ENCODE peak calls at places on chromosomes 5 and 9, in ten cellular contexts. L is right cardiac atrium; J is CD4-positive, CD25-positive, alpha-beta regulatory T cell; S is cardiac muscle cell; F is CD8-positive, alpha-beta T cell; G is mammary epithelial cell; O is esophagus squamous epithelium; T is upper lobe of right lung; Z is left ventricle myocardium inferior; Q is keratinocyte. V is an unnamed sample.

GRCh38 chr5:176394881-176395675 is 6.5 kb downstream of the HIGD2A start:
- DNase-seq in O (no peak), F (no peak), Z (peak; percentile 69), Q (no peak), J (no peak), S (peak; percentile 80), G (no peak), L (peak; percentile 86), T (no peak), V (no peak)

GRCh38 chr5:66989286-66989685 is 207.3 kb downstream of the CD180 start:
- DNase-seq in Q (no peak), F (no peak), J (no peak), G (peak; percentile 95), O (no peak), T (no peak), L (no peak), Z (no peak), S (peak; percentile 47), V (no peak)

GRCh38 chr5:145350501-145350900 is 484.6 kb downstream of the PRELID2 start:
- DNase-seq in L (no peak), J (no peak), F (no peak), Z (no peak), O (no peak), S (no peak), G (peak; percentile 78), Q (peak; percentile 81), T (no peak), V (no peak)

GRCh38 chr5:157085930-157086329 is 22.9 kb downstream of the HAVCR2 start:
- DNase-seq in Z (no peak), J (no peak), L (no peak), F (no peak), O (no peak), G (no peak), Q (no peak), S (no peak), T (no peak), V (no peak)

GRCh38 chr5:11130111-11130510 is 369.1 kb upstream of the DAP start:
- DNase-seq in Q (no peak), F (no peak), J (no peak), S (no peak), T (no peak), O (no peak), L (no peak), Z (no peak), G (no peak), V (no peak)

GRCh38 chr5:154771383-154771901 is 16.3 kb downstream of the LARP1 start:
- DNase-seq in T (no peak), O (no peak), F (no peak), L (peak; percentile 77), G (peak; percentile 29), Q (no peak), J (no peak), Z (no peak), S (peak; percentile 11), V (no peak)

GRCh38 chr5:122770479-122770878 is 4.4 kb upstream of the SNX2 start:
- DNase-seq in Q (no peak), G (peak; percentile 33), T (no peak), S (no peak), L (no peak), J (no peak), O (no peak), F (no peak), Z (no peak), V (no peak)

GRCh38 chr9:120423812-120424211 is 156.2 kb downstream of the CDK5RAP2 start:
- DNase-seq in S (no peak), F (no peak), T (no peak), G (no peak), Q (no peak), Z (no peak), J (no peak), L (no peak), O (no peak), V (no peak)

GRCh38 chr5:141343953-141344463 is 379 bp downstream of the PCDHGA3 start:
- DNase-seq in O (no peak), L (no peak), J (no peak), T (no peak), G (no peak), F (no peak), Z (no peak), S (no peak), Q (no peak), V (no peak)

GRCh38 chr5:99949969-99950524 is 585.1 kb upstream of the FAM174A start:
- DNase-seq in Q (no peak), O (no peak), F (no peak), S (no peak), J (no peak), G (no peak), L (no peak), T (peak; percentile 36), Z (no peak), V (no peak)

GRCh38 chr5:72255237-72255636 is 64.8 kb downstream of the MRPS27 start:
- DNase-seq in G (no peak), Q (no peak), O (no peak), Z (no peak), S (no peak), L (no peak), J (no peak), F (no peak), T (no peak), V (no peak)

GRCh38 chr5:109328626-109329025 is 81.1 kb downstream of the PJA2 start:
- DNase-seq in L (no peak), T (no peak), Q (no peak), S (no peak), F (no peak), Z (no peak), G (peak; percentile 6), O (no peak), J (no peak), V (no peak)

GRCh38 chr5:127101533-127101932 is 28.2 kb upstream of the C5orf63 start:
- DNase-seq in O (no peak), T (no peak), Z (no peak), F (no peak), J (no peak), Q (no peak), L (no peak), S (peak; percentile 29), G (no peak), V (no peak)

GRCh38 chr5:80082731-80083114 is 47.6 kb downstream of the THBS4 start:
- DNase-seq in J (peak; percentile 67), F (peak; percentile 34), O (no peak), Z (peak; percentile 68), Q (no peak), S (peak; percentile 76), G (peak; percentile 29), L (peak; percentile 87), T (peak; percentile 86), V (peak; percentile 67)

DNA sequence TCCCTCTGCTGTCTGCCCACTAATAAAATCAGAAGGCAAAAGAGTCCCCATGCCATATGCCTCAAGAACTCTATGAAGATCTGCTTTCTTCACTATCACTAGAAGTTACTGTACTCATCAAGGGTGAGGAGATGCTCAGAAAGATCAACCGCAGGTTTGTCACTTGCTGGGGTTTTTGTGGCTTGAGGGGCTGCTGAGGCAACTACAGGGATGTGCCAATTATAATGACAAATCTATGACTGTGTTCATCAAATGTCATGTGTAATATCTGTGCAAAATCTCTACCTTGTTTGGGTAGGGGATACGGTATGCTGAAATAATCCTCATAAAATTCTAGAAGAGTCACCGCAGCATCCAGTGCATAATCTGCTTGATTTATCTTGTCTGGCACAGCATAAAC is 13.0 kb downstream of the ERAP1 start:
- DNase-seq in J (no peak), L (no peak), T (no peak), G (no peak), F (peak; percentile 20), Z (no peak), O (no peak), S (no peak), Q (no peak), V (no peak)
- H3K27ac ChIP-seq in J (peak overlapping the region; percentile 6), L (no peak overlapping the region), T (no peak overlapping the region), G (no peak overlapping the region), F (no peak overlapping the region), Z (no peak overlapping the region), O (no peak overlapping the region), S (no peak overlapping the region), Q (no peak overlapping the region), V (no peak overlapping the region)

GRCh38 chr5:139745800-139746690 is 49.6 kb upstream of the PSD2 start:
- DNase-seq in O (no peak), F (peak; percentile 25), T (no peak), Q (no peak), G (peak; percentile 43), J (peak; percentile 45), Z (peak; percentile 56), S (peak; percentile 93), L (peak; percentile 84), V (peak; percentile 50)
- H3K4me3 ChIP-seq in O (peak overlapping the region; percentile 22), F (peak overlapping the region; percentile 73), T (peak overlapping the region; percentile 44), Q (peak overlapping the region; percentile 19), G (peak overlapping the region; percentile 15), J (no peak overlapping the region), Z (peak overlapping the region; percentile 67), S (peak overlapping the region; percentile 27), L (peak overlapping the region; percentile 34), V (no peak overlapping the region)

GRCh38 chr9:94625835-94626234 is 13.5 kb downstream of the FBP1 start:
- DNase-seq in S (no peak), Q (no peak), F (no peak), T (no peak), O (no peak), L (no peak), J (peak; percentile 27), G (no peak), Z (no peak), V (no peak)

GRCh38 chr9:94624621-94625020 is 14.7 kb downstream of the FBP1 start:
- DNase-seq in J (no peak), F (no peak), S (no peak), T (no peak), Q (no peak), O (no peak), L (no peak), Z (no peak), G (no peak), V (no peak)

GRCh38 chr9:94630833-94631232 is 8.5 kb downstream of the FBP1 start:
- DNase-seq in T (no peak), F (no peak), O (no peak), Z (no peak), G (peak; percentile 18), L (no peak), S (no peak), J (no peak), Q (peak; percentile 26), V (no peak)

GRCh38 chr9:94630281-94630680 is 9.0 kb downstream of the FBP1 start:
- DNase-seq in Q (no peak), F (no peak), J (no peak), G (no peak), T (no peak), S (no peak), Z (no peak), O (no peak), L (no peak), V (no peak)

GRCh38 chr9:94627287-94627686 is 12.0 kb downstream of the FBP1 start:
- DNase-seq in F (no peak), Q (no peak), T (no peak), S (no peak), G (no peak), L (no peak), J (no peak), Z (no peak), O (no peak), V (no peak)
- H3K9me3 ChIP-seq in F (no peaks in the 10 kb centered on the region), Q (no peaks in the 10 kb centered on the region), T (no peaks in the 10 kb centered on the region), S (no peaks in the 10 kb centered on the region), G (no peaks in the 10 kb centered on the region), L (no peaks in the 10 kb centered on the region), J (no peaks in the 10 kb centered on the region), Z (no peaks in the 10 kb centered on the region), O (no peaks in the 10 kb centered on the region), V (no peaks in the 10 kb centered on the region)

DNA sequence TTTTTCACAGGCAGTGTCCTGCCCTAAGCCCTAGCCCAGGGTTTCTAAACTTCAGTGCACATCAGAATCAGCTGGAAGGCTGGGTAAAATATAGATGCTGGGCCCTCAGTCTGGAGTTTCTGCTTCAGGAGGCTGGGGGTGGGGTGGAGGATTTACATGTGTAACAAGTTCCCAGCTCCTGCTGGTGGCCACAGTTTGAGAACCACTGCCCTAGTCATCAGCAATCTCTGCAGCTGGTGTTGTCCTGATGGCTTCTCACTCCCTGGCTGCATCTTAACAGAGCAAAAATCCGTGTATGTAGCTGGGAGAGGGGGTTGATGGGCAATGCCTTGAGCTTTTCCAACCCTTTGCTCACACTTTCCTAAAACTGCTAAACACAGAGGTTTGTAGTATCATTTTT is 186.0 kb upstream of the KLF9 start:
- DNase-seq in G (no peak), Z (peak; percentile 44), J (no peak), Q (no peak), T (no peak), S (no peak), O (no peak), F (no peak), L (peak; percentile 65), V (no peak)
- H3K27ac ChIP-seq in G (no peak overlapping the region), Z (peak overlapping the region; percentile 95), J (no peak overlapping the region), Q (no peak overlapping the region), T (peak overlapping the region; percentile 86), S (no peak overlapping the region), O (peak overlapping the region; percentile 90), F (no peak overlapping the region), L (peak overlapping the region; percentile 94), V (peak overlapping the region; percentile 51)